ENCODE peak calls at places on chromosomes 6 and 20, in five cellular contexts. One of them, this sample, is unnamed.

GRCh38 chr6:25229671-25230321 is 49.4 kb upstream of the CARMIL1 start:
- DNase-seq in foreskin fibroblast: peak; percentile 81
- DNase-seq in EL: peak; percentile 89
- DNase-seq in GM03348: peak; percentile 75
- DNase-seq in T47D: no peak
- DNase-seq in this sample: peak; percentile 57

GRCh38 chr20:3768342-3769130 is 983 bp upstream of the ADISSP start:
- DNase-seq in foreskin fibroblast: peak; percentile 88
- DNase-seq in EL: peak; percentile 88
- DNase-seq in GM03348: peak; percentile 77
- DNase-seq in T47D: peak; percentile 71
- DNase-seq in this sample: peak; percentile 82

GRCh38 chr20:16434087-16434664 is 139.1 kb downstream of the KIF16B start:
- DNase-seq in foreskin fibroblast: peak; percentile 53
- DNase-seq in EL: peak; percentile 48
- DNase-seq in GM03348: peak; percentile 42
- DNase-seq in T47D: peak; percentile 50
- DNase-seq in this sample: peak; percentile 41

GRCh38 chr6:111591370-111591900 is 14.2 kb downstream of the TRAF3IP2 start:
- DNase-seq in foreskin fibroblast: peak; percentile 100
- DNase-seq in EL: peak; percentile 100
- DNase-seq in GM03348: peak; percentile 89
- DNase-seq in T47D: no peak
- DNase-seq in this sample: peak; percentile 86

GRCh38 chr6:56024931-56025330 is 149.5 kb upstream of the BMP5 start:
- DNase-seq in foreskin fibroblast: no peak
- DNase-seq in EL: no peak
- DNase-seq in GM03348: no peak
- DNase-seq in T47D: peak; percentile 49
- DNase-seq in this sample: no peak

GRCh38 chr20:18362916-18363315 is 74.6 kb downstream of the ZNF133 start:
- DNase-seq in foreskin fibroblast: no peak
- DNase-seq in EL: no peak
- DNase-seq in GM03348: no peak
- DNase-seq in T47D: no peak
- DNase-seq in this sample: no peak

GRCh38 chr6:48486876-48487275 is 375.9 kb upstream of the PTCHD4 start:
- DNase-seq in foreskin fibroblast: no peak
- DNase-seq in EL: peak; percentile 4
- DNase-seq in GM03348: no peak
- DNase-seq in T47D: no peak
- DNase-seq in this sample: no peak

GRCh38 chr6:53526000-53526399 is 18.9 kb downstream of the GCLC start:
- DNase-seq in foreskin fibroblast: no peak
- DNase-seq in EL: no peak
- DNase-seq in GM03348: no peak
- DNase-seq in T47D: no peak
- DNase-seq in this sample: no peak

GRCh38 chr6:90266845-90267621 is 29.6 kb downstream of the BACH2 start:
- DNase-seq in foreskin fibroblast: no peak
- DNase-seq in EL: no peak
- DNase-seq in GM03348: no peak
- DNase-seq in T47D: no peak
- DNase-seq in this sample: no peak

GRCh38 chr6:46042355-46042999 is 26.8 kb upstream of the CLIC5 start:
- DNase-seq in foreskin fibroblast: peak; percentile 38
- DNase-seq in EL: peak; percentile 48
- DNase-seq in GM03348: peak; percentile 52
- DNase-seq in T47D: peak; percentile 65
- DNase-seq in this sample: peak; percentile 25

GRCh38 chr20:47956261-47956995 is 171.1 kb upstream of the SULF2 start:
- DNase-seq in foreskin fibroblast: no peak
- DNase-seq in EL: no peak
- DNase-seq in GM03348: no peak
- DNase-seq in T47D: no peak
- DNase-seq in this sample: no peak

GRCh38 chr6:44475417-44475778 is 87.9 kb downstream of the CDC5L start:
- DNase-seq in foreskin fibroblast: no peak
- DNase-seq in EL: no peak
- DNase-seq in GM03348: no peak
- DNase-seq in T47D: no peak
- DNase-seq in this sample: no peak

GRCh38 chr20:11411765-11412164 is 505.9 kb upstream of the BTBD3 start:
- DNase-seq in foreskin fibroblast: no peak
- DNase-seq in EL: no peak
- DNase-seq in GM03348: no peak
- DNase-seq in T47D: peak; percentile 99
- DNase-seq in this sample: no peak

GRCh38 chr6:4853349-4853748 is 77.1 kb downstream of the CDYL start:
- DNase-seq in foreskin fibroblast: no peak
- DNase-seq in EL: no peak
- DNase-seq in GM03348: no peak
- DNase-seq in T47D: peak; percentile 45
- DNase-seq in this sample: no peak

GRCh38 chr6:159184559-159184958 is 15.4 kb downstream of the FNDC1 start:
- DNase-seq in foreskin fibroblast: peak; percentile 17
- DNase-seq in EL: peak; percentile 37
- DNase-seq in GM03348: peak; percentile 80
- DNase-seq in T47D: no peak
- DNase-seq in this sample: peak; percentile 17

GRCh38 chr6:163405412-163406309 is 8.9 kb upstream of the QKI start:
- DNase-seq in foreskin fibroblast: peak; percentile 58
- DNase-seq in EL: peak; percentile 28
- DNase-seq in GM03348: peak; percentile 50
- DNase-seq in T47D: peak; percentile 19
- DNase-seq in this sample: no peak

GRCh38 chr20:45950330-45950646 is 15.8 kb downstream of the PCIF1 start:
- DNase-seq in foreskin fibroblast: no peak
- DNase-seq in EL: no peak
- DNase-seq in GM03348: no peak
- DNase-seq in T47D: no peak
- DNase-seq in this sample: no peak